ENCODE peak calls at places on chromosomes 13 and 19, in seven cellular contexts. One of them, this sample, is unnamed.
A peak's percentile ranks its signal among the peaks of the same experiment; 100 is the strongest.

GRCh38 chr13:39590466-39591036 is 12.4 kb downstream of the LHFPL6 start:
- DNase-seq in tibial nerve: no peak
- DNase-seq in neural progenitor cell: no peak
- DNase-seq in IMR-90: no peak
- DNase-seq in ascending aorta: no peak
- DNase-seq in CD8-positive, alpha-beta T cell: no peak
- DNase-seq in body of pancreas: no peak
- DNase-seq in this sample: peak; percentile 37

GRCh38 chr19:11098861-11099260 is 9.6 kb downstream of the LDLR start:
- DNase-seq in ascending aorta: no peak
- DNase-seq in body of pancreas: no peak
- DNase-seq in CD8-positive, alpha-beta T cell: no peak
- DNase-seq in tibial nerve: no peak
- DNase-seq in IMR-90: no peak
- DNase-seq in neural progenitor cell: no peak
- DNase-seq in this sample: no peak

GRCh38 chr13:97600438-97601080 is 166.6 kb downstream of the RAP2A start:
- DNase-seq in body of pancreas: no peak
- DNase-seq in ascending aorta: no peak
- DNase-seq in neural progenitor cell: no peak
- DNase-seq in IMR-90: peak; percentile 80
- DNase-seq in CD8-positive, alpha-beta T cell: no peak
- DNase-seq in tibial nerve: no peak
- DNase-seq in this sample: peak; percentile 87

GRCh38 chr13:109666656-109667448 is 119.5 kb downstream of the IRS2 start:
- DNase-seq in tibial nerve: no peak
- DNase-seq in CD8-positive, alpha-beta T cell: no peak
- DNase-seq in IMR-90: peak; percentile 16
- DNase-seq in body of pancreas: no peak
- DNase-seq in neural progenitor cell: no peak
- DNase-seq in ascending aorta: no peak
- DNase-seq in this sample: peak; percentile 75

GRCh38 chr13:112849500-112849899 is 119.5 kb upstream of the MCF2L start:
- DNase-seq in tibial nerve: no peak
- DNase-seq in body of pancreas: peak; percentile 31
- DNase-seq in CD8-positive, alpha-beta T cell: no peak
- DNase-seq in neural progenitor cell: no peak
- DNase-seq in ascending aorta: no peak
- DNase-seq in IMR-90: peak; percentile 16
- DNase-seq in this sample: peak; percentile 5

GRCh38 chr19:48543121-48543710 is 8.8 kb upstream of the SULT2B1 start:
- DNase-seq in neural progenitor cell: no peak
- DNase-seq in tibial nerve: no peak
- DNase-seq in IMR-90: peak; percentile 65
- DNase-seq in body of pancreas: peak; percentile 62
- DNase-seq in CD8-positive, alpha-beta T cell: no peak
- DNase-seq in ascending aorta: no peak
- DNase-seq in this sample: peak; percentile 88

GRCh38 chr13:67048084-67048792 is 181.9 kb downstream of the PCDH9 start:
- DNase-seq in CD8-positive, alpha-beta T cell: no peak
- DNase-seq in ascending aorta: no peak
- DNase-seq in body of pancreas: peak; percentile 14
- DNase-seq in IMR-90: peak; percentile 93
- DNase-seq in neural progenitor cell: peak; percentile 4
- DNase-seq in tibial nerve: no peak
- DNase-seq in this sample: peak; percentile 25

GRCh38 chr19:32018014-32018413 is 327.4 kb upstream of the ZNF507 start:
- DNase-seq in IMR-90: no peak
- DNase-seq in neural progenitor cell: no peak
- DNase-seq in CD8-positive, alpha-beta T cell: no peak
- DNase-seq in ascending aorta: no peak
- DNase-seq in tibial nerve: peak; percentile 30
- DNase-seq in body of pancreas: no peak
- DNase-seq in this sample: peak; percentile 21

GRCh38 chr13:68927387-68928026 is 1180.1 kb upstream of the ATXN8OS start:
- DNase-seq in IMR-90: no peak
- DNase-seq in ascending aorta: no peak
- DNase-seq in neural progenitor cell: peak; percentile 83
- DNase-seq in body of pancreas: no peak
- DNase-seq in tibial nerve: no peak
- DNase-seq in CD8-positive, alpha-beta T cell: no peak
- DNase-seq in this sample: peak; percentile 3

GRCh38 chr13:113904411-113904810 is 40.5 kb upstream of the GAS6 start:
- DNase-seq in IMR-90: peak; percentile 43
- DNase-seq in CD8-positive, alpha-beta T cell: peak; percentile 23
- DNase-seq in tibial nerve: no peak
- DNase-seq in neural progenitor cell: peak; percentile 75
- DNase-seq in ascending aorta: no peak
- DNase-seq in body of pancreas: peak; percentile 53
- DNase-seq in this sample: peak; percentile 38

GRCh38 chr19:58033741-58034475 is at the start of gene ZSCAN1:
- DNase-seq in tibial nerve: peak; percentile 19
- DNase-seq in body of pancreas: peak; percentile 90
- DNase-seq in neural progenitor cell: peak; percentile 99
- DNase-seq in IMR-90: peak; percentile 41
- DNase-seq in ascending aorta: no peak
- DNase-seq in CD8-positive, alpha-beta T cell: peak; percentile 25
- DNase-seq in this sample: peak; percentile 22

GRCh38 chr13:25727250-25727649 is 324.6 kb downstream of the SHISA2 start:
- DNase-seq in CD8-positive, alpha-beta T cell: no peak
- DNase-seq in tibial nerve: no peak
- DNase-seq in neural progenitor cell: no peak
- DNase-seq in ascending aorta: no peak
- DNase-seq in IMR-90: no peak
- DNase-seq in body of pancreas: peak; percentile 66
- DNase-seq in this sample: no peak

DNA sequence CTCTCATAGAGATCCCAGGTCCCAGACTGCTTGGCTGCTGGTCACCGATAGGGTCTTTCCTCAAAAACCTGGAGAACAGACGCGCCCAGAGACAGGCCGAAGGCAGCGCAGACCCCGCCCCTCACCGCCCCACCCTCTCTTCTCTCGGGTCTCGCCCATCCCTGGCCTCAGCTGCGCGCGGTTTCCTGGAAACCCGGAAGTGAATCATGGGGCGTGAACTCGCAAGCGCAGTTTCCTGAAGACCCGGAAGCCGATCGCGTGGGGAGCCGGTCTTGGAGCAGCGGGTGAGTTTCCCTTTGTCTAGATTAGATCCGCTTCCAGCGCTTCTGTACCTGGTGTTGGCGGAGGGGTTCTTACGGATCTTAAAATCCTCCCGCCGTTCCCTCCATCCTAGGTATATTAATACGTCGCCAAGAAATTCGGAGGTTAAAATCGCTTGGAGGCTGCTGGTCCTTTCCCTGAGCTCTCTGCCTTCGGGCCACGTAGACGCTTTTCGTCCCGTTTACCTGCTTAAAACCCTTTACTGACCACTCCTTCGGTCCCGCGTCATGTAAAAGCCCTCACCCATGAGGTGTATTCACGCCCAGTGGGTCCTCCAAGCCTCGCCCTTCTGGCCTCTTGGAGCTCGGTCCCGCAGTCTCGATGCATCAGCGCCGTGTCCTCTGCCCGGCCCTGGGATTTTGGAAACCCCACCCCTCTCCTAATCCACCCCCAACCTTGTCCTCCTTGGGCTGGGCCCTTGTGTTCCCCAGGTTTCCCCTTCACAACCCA is at the start of gene ZNF578:
- DNase-seq in tibial nerve: peak; percentile 43
- DNase-seq in ascending aorta: no peak
- DNase-seq in CD8-positive, alpha-beta T cell: peak; percentile 65
- DNase-seq in body of pancreas: peak; percentile 49
- DNase-seq in IMR-90: peak; percentile 84
- DNase-seq in neural progenitor cell: no peak
- DNase-seq in this sample: peak; percentile 65
- H3K4me3 ChIP-seq in tibial nerve: peak within 1 kb of the TSS; percentile 13
- H3K4me3 ChIP-seq in ascending aorta: peak within 1 kb of the TSS; percentile 63
- H3K4me3 ChIP-seq in CD8-positive, alpha-beta T cell: peak within 1 kb of the TSS; percentile 59
- H3K4me3 ChIP-seq in body of pancreas: peak within 1 kb of the TSS; percentile 43
- H3K4me3 ChIP-seq in IMR-90: peak within 1 kb of the TSS; percentile 81
- H3K4me3 ChIP-seq in neural progenitor cell: no peak within 1 kb of the TSS
- H3K4me3 ChIP-seq in this sample: peak within 1 kb of the TSS; percentile 41

GRCh38 chr19:45151821-45152503 is 8.8 kb downstream of the NKPD1 start:
- DNase-seq in CD8-positive, alpha-beta T cell: no peak
- DNase-seq in tibial nerve: no peak
- DNase-seq in IMR-90: no peak
- DNase-seq in body of pancreas: no peak
- DNase-seq in neural progenitor cell: peak; percentile 21
- DNase-seq in ascending aorta: no peak
- DNase-seq in this sample: no peak
- H3K27me3 ChIP-seq in CD8-positive, alpha-beta T cell: no peaks in the 10 kb centered on the region
- H3K27me3 ChIP-seq in tibial nerve: no peaks in the 10 kb centered on the region
- H3K27me3 ChIP-seq in IMR-90: peaks cover 20% of the 10 kb centered on the region
- H3K27me3 ChIP-seq in body of pancreas: no peaks in the 10 kb centered on the region
- H3K27me3 ChIP-seq in neural progenitor cell: peaks cover 60% of the 10 kb centered on the region
- H3K27me3 ChIP-seq in ascending aorta: peaks cover 17% of the 10 kb centered on the region
- H3K27me3 ChIP-seq in this sample: peaks cover 6% of the 10 kb centered on the region

GRCh38 chr19:38557205-38557799 is 60.5 kb downstream of the MAP4K1 start:
- DNase-seq in body of pancreas: no peak
- DNase-seq in CD8-positive, alpha-beta T cell: peak; percentile 37
- DNase-seq in tibial nerve: no peak
- DNase-seq in neural progenitor cell: no peak
- DNase-seq in ascending aorta: no peak
- DNase-seq in IMR-90: no peak
- DNase-seq in this sample: no peak

GRCh38 chr19:38559428-38560401 is 58.0 kb downstream of the MAP4K1 start:
- DNase-seq in IMR-90: no peak
- DNase-seq in body of pancreas: no peak
- DNase-seq in tibial nerve: no peak
- DNase-seq in neural progenitor cell: no peak
- DNase-seq in CD8-positive, alpha-beta T cell: peak; percentile 21
- DNase-seq in ascending aorta: no peak
- DNase-seq in this sample: peak; percentile 99

GRCh38 chr19:38555200-38555599 is 62.6 kb downstream of the MAP4K1 start:
- DNase-seq in neural progenitor cell: no peak
- DNase-seq in CD8-positive, alpha-beta T cell: no peak
- DNase-seq in body of pancreas: no peak
- DNase-seq in ascending aorta: no peak
- DNase-seq in IMR-90: no peak
- DNase-seq in tibial nerve: no peak
- DNase-seq in this sample: no peak

GRCh38 chr19:38554676-38555141 is 63.0 kb downstream of the MAP4K1 start:
- DNase-seq in IMR-90: no peak
- DNase-seq in tibial nerve: no peak
- DNase-seq in ascending aorta: no peak
- DNase-seq in neural progenitor cell: no peak
- DNase-seq in body of pancreas: no peak
- DNase-seq in CD8-positive, alpha-beta T cell: no peak
- DNase-seq in this sample: no peak

GRCh38 chr19:38556521-38557174 is 61.1 kb downstream of the MAP4K1 start:
- DNase-seq in IMR-90: no peak
- DNase-seq in neural progenitor cell: no peak
- DNase-seq in ascending aorta: no peak
- DNase-seq in body of pancreas: no peak
- DNase-seq in CD8-positive, alpha-beta T cell: no peak
- DNase-seq in tibial nerve: no peak
- DNase-seq in this sample: peak; percentile 40
- TF ChIP-seq CTCF in IMR-90: peak; percentile 18
- TF ChIP-seq CTCF in neural progenitor cell: peak; percentile 7
- TF ChIP-seq CTCF in ascending aorta: no peak
- TF ChIP-seq CTCF in body of pancreas: no peak
- TF ChIP-seq CTCF in CD8-positive, alpha-beta T cell: no peak
- TF ChIP-seq CTCF in tibial nerve: no peak
- TF ChIP-seq CTCF in this sample: peak; percentile 64

DNA sequence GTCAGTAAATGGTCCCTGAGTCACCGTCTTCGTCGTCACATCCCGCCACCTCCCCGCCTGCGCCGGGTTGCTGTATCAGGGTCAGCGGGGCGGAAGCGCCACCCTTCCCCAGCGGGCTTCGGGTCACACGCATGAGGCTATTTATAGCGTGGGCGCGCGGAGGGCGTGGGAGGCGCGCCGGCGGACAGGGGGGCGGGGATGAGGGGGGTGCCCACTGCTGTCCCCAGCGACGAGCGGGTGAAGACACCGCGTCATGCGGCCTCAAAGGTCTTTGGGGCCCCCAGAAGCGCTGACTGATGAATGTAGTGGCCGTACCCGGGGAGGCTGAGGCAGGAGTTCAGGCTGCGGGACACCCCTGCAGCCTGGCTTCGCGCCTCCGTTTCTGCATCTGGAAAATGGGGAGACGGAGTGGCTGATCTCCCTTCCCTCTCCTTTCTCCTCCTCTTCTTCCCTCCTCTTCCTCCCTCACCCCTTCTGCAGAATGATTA is 7.9 kb downstream of the UNC13A start:
- DNase-seq in body of pancreas: peak; percentile 51
- DNase-seq in IMR-90: peak; percentile 62
- DNase-seq in CD8-positive, alpha-beta T cell: peak; percentile 57
- DNase-seq in neural progenitor cell: peak; percentile 67
- DNase-seq in tibial nerve: peak; percentile 28
- DNase-seq in ascending aorta: peak; percentile 72
- DNase-seq in this sample: peak; percentile 22
- H3K4me3 ChIP-seq in body of pancreas: no peak overlapping the region
- H3K4me3 ChIP-seq in IMR-90: peak overlapping the region; percentile 0
- H3K4me3 ChIP-seq in CD8-positive, alpha-beta T cell: no peak overlapping the region
- H3K4me3 ChIP-seq in neural progenitor cell: peak overlapping the region; percentile 47
- H3K4me3 ChIP-seq in tibial nerve: no peak overlapping the region
- H3K4me3 ChIP-seq in ascending aorta: peak overlapping the region; percentile 61
- H3K4me3 ChIP-seq in this sample: no peak overlapping the region

GRCh38 chr19:40597329-40597838 is 3.8 kb upstream of the LTBP4 start:
- DNase-seq in neural progenitor cell: no peak
- DNase-seq in IMR-90: no peak
- DNase-seq in ascending aorta: no peak
- DNase-seq in body of pancreas: no peak
- DNase-seq in CD8-positive, alpha-beta T cell: no peak
- DNase-seq in tibial nerve: no peak
- DNase-seq in this sample: no peak
- H3K27me3 ChIP-seq in neural progenitor cell: peaks cover 63% of the 10 kb centered on the region
- H3K27me3 ChIP-seq in IMR-90: no peaks in the 10 kb centered on the region
- H3K27me3 ChIP-seq in ascending aorta: no peaks in the 10 kb centered on the region
- H3K27me3 ChIP-seq in body of pancreas: no peaks in the 10 kb centered on the region
- H3K27me3 ChIP-seq in CD8-positive, alpha-beta T cell: peaks cover 35% of the 10 kb centered on the region
- H3K27me3 ChIP-seq in tibial nerve: no peaks in the 10 kb centered on the region
- H3K27me3 ChIP-seq in this sample: no peaks in the 10 kb centered on the region

DNA sequence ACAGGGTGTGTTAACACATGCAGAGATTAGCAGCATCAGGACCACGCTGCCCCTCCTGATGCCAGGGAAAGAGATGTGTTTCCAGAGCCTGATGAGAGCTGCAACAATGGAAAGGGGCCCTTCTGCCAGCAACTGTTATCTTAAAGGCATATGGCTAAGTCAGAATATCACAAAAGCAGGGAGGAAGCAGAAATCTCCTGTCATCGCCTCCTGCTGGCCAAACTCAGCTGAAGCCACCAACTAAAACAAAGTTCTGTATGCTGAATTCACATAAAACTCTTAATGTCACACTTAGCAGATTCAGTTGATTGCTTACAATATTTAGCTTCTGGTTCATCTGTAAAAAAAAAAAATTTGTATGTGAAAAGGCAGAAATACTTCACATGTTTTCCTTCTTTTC is 178.2 kb downstream of the GPC5 start:
- DNase-seq in IMR-90: no peak
- DNase-seq in ascending aorta: no peak
- DNase-seq in neural progenitor cell: peak; percentile 53
- DNase-seq in body of pancreas: no peak
- DNase-seq in tibial nerve: no peak
- DNase-seq in CD8-positive, alpha-beta T cell: no peak
- DNase-seq in this sample: no peak
- TF ChIP-seq CTCF in IMR-90: no peak
- TF ChIP-seq CTCF in ascending aorta: no peak
- TF ChIP-seq CTCF in neural progenitor cell: peak; percentile 71
- TF ChIP-seq CTCF in body of pancreas: no peak
- TF ChIP-seq CTCF in tibial nerve: no peak
- TF ChIP-seq CTCF in CD8-positive, alpha-beta T cell: no peak
- TF ChIP-seq CTCF in this sample: peak; percentile 2

GRCh38 chr19:928471-929259 is 2.8 kb downstream of the ARID3A start:
- DNase-seq in tibial nerve: no peak
- DNase-seq in IMR-90: no peak
- DNase-seq in neural progenitor cell: no peak
- DNase-seq in body of pancreas: no peak
- DNase-seq in CD8-positive, alpha-beta T cell: no peak
- DNase-seq in ascending aorta: no peak
- DNase-seq in this sample: no peak
- H3K4me3 ChIP-seq in tibial nerve: no peak overlapping the region
- H3K4me3 ChIP-seq in IMR-90: no peak overlapping the region
- H3K4me3 ChIP-seq in neural progenitor cell: no peak overlapping the region
- H3K4me3 ChIP-seq in body of pancreas: no peak overlapping the region
- H3K4me3 ChIP-seq in CD8-positive, alpha-beta T cell: no peak overlapping the region
- H3K4me3 ChIP-seq in ascending aorta: no peak overlapping the region
- H3K4me3 ChIP-seq in this sample: no peak overlapping the region